ENCODE peak calls at places on chromosomes 1 and 21, in four cellular contexts. One of them, this sample, is unnamed.

GRCh38 chr1:47424336-47424982 is 8.4 kb downstream of the FOXE3 start:
- DNase-seq in K562: peak
- DNase-seq in A549: peak
- DNase-seq in H1: no peak
- DNase-seq in this sample: peak

GRCh38 chr1:185972096-185972875 is 238.1 kb downstream of the HMCN1 start:
- DNase-seq in K562: no peak
- DNase-seq in H1: no peak
- DNase-seq in A549: no peak
- DNase-seq in this sample: peak

GRCh38 chr1:92065042-92065441 is 10.2 kb downstream of the SETSIP start:
- DNase-seq in H1: no peak
- DNase-seq in K562: no peak
- DNase-seq in A549: no peak
- DNase-seq in this sample: no peak

GRCh38 chr1:186722711-186723309 is 42.6 kb upstream of the PTGS2 start:
- DNase-seq in K562: peak
- DNase-seq in H1: no peak
- DNase-seq in A549: peak
- DNase-seq in this sample: peak

GRCh38 chr1:110630770-110631663 is 24.9 kb upstream of the KCNA2 start:
- DNase-seq in A549: peak
- DNase-seq in K562: peak
- DNase-seq in H1: peak
- DNase-seq in this sample: peak

GRCh38 chr1:204070895-204071294 is 2.0 kb upstream of the SOX13 start:
- DNase-seq in K562: no peak
- DNase-seq in H1: no peak
- DNase-seq in A549: no peak
- DNase-seq in this sample: no peak

GRCh38 chr21:37700641-37701202 is 215.5 kb downstream of the KCNJ6 start:
- DNase-seq in H1: peak
- DNase-seq in A549: peak
- DNase-seq in K562: peak
- DNase-seq in this sample: peak

GRCh38 chr1:70628973-70629372 is 217.9 kb downstream of the CTH start:
- DNase-seq in H1: no peak
- DNase-seq in K562: no peak
- DNase-seq in A549: no peak
- DNase-seq in this sample: no peak

GRCh38 chr1:200437556-200438203 is 27.8 kb upstream of the ZNF281 start:
- DNase-seq in H1: no peak
- DNase-seq in A549: no peak
- DNase-seq in K562: no peak
- DNase-seq in this sample: peak

GRCh38 chr1:174696026-174696821 is 248.5 kb downstream of the GPR52 start:
- DNase-seq in H1: no peak
- DNase-seq in K562: no peak
- DNase-seq in A549: no peak
- DNase-seq in this sample: no peak

GRCh38 chr1:176469450-176469985 is 6.5 kb downstream of the PAPPA2 start:
- DNase-seq in A549: no peak
- DNase-seq in K562: no peak
- DNase-seq in H1: no peak
- DNase-seq in this sample: peak

GRCh38 chr1:46166521-46167462 is 8.1 kb upstream of the TSPAN1 start:
- DNase-seq in H1: no peak
- DNase-seq in A549: no peak
- DNase-seq in K562: no peak
- DNase-seq in this sample: no peak

GRCh38 chr1:62912028-62912638 is 128.2 kb downstream of the ATG4C start:
- DNase-seq in H1: no peak
- DNase-seq in K562: peak
- DNase-seq in A549: peak
- DNase-seq in this sample: peak

GRCh38 chr1:181482521-181483083 is 715 bp upstream of the CACNA1E start:
- DNase-seq in K562: peak
- DNase-seq in H1: no peak
- DNase-seq in A549: no peak
- DNase-seq in this sample: peak

GRCh38 chr1:32783851-32784250 is 33.3 kb downstream of the YARS1 start:
- DNase-seq in H1: no peak
- DNase-seq in A549: no peak
- DNase-seq in K562: no peak
- DNase-seq in this sample: no peak

GRCh38 chr1:32782086-32782485 is 35.1 kb downstream of the YARS1 start:
- DNase-seq in K562: no peak
- DNase-seq in A549: no peak
- DNase-seq in H1: no peak
- DNase-seq in this sample: no peak

GRCh38 chr1:32779242-32779641 is 37.9 kb downstream of the YARS1 start:
- DNase-seq in H1: no peak
- DNase-seq in A549: no peak
- DNase-seq in K562: no peak
- DNase-seq in this sample: no peak

GRCh38 chr1:32780005-32780404 is 37.2 kb downstream of the YARS1 start:
- DNase-seq in H1: no peak
- DNase-seq in A549: no peak
- DNase-seq in K562: no peak
- DNase-seq in this sample: no peak

DNA sequence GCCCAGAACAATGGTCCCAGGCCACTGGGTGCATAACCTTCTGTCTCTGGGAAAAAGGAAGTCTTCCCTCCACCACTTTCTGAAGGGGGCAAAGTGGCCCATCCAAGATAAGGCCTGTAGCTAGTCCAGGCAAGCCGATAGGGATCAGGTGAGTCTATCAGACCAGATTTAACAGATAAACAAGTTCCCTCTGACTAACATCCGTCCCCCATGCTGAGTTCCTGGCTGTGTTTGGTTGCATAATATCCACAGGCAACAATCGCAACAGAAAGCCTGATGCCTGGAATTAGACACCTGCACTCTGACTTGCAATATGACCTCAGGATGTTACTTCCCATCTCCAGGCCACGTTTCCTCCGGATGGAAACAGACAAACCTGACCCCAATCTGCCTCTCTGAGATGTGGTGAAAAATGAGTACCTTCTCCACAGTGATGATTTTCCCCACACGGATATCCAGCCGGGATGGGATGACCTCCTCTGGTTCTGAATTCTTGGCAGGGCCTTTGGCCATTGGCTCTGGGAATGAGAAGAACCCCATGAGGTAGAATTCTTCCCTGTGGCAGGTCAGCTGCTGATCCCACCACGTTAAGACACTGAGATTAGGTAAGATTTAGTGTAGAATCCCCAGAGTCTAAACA is 36.4 kb downstream of the YARS1 start:
- DNase-seq in A549: no peak
- DNase-seq in H1: no peak
- DNase-seq in K562: no peak
- DNase-seq in this sample: no peak
- TF ChIP-seq RAD21 in A549: no peak
- TF ChIP-seq RAD21 in H1: no peak
- TF ChIP-seq RAD21 in K562: no peak
- TF ChIP-seq RAD21 in this sample: no peak

DNA sequence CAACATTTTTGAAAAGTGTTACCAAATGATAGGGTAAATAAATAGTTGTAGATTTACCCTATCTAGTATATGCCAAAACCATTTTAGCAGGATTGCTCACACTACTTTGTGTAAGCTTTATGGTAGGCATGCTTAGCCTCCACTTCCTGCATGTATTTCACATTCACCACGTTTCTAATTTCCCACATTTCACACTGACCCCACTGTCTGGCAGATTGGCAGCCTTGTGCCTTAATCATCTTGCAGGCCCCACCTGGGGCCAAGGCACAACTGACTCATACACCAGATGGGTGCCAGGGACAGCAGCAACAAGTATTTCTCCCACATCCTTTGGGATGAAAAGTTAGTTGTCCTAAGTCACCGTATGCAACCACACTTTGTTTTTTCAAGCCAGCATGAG is 21.2 kb upstream of the CENPF start:
- DNase-seq in H1: no peak
- DNase-seq in A549: peak
- DNase-seq in K562: no peak
- DNase-seq in this sample: peak
- TF ChIP-seq MAFK in H1: no peak
- TF ChIP-seq MAFK in A549: no peak
- TF ChIP-seq MAFK in K562: no peak
- TF ChIP-seq MAFK in this sample: no peak

GRCh38 chr1:145872421-145872891 is 13.2 kb downstream of the ANKRD35 start:
- DNase-seq in A549: no peak
- DNase-seq in K562: no peak
- DNase-seq in H1: no peak
- DNase-seq in this sample: peak
- TF ChIP-seq RAD21 in A549: no peak
- TF ChIP-seq RAD21 in K562: no peak
- TF ChIP-seq RAD21 in H1: no peak
- TF ChIP-seq RAD21 in this sample: no peak

GRCh38 chr1:37655274-37655673 is 20.6 kb upstream of the RSPO1 start:
- DNase-seq in H1: no peak
- DNase-seq in A549: no peak
- DNase-seq in K562: no peak
- DNase-seq in this sample: no peak
- TF ChIP-seq MAFK in H1: no peak
- TF ChIP-seq MAFK in A549: no peak
- TF ChIP-seq MAFK in K562: no peak
- TF ChIP-seq MAFK in this sample: no peak

GRCh38 chr1:6354659-6355317 is 38.8 kb downstream of the ACOT7 start:
- DNase-seq in H1: no peak
- DNase-seq in A549: no peak
- DNase-seq in K562: no peak
- DNase-seq in this sample: no peak
- TF ChIP-seq RAD21 in H1: no peak
- TF ChIP-seq RAD21 in A549: no peak
- TF ChIP-seq RAD21 in K562: no peak
- TF ChIP-seq RAD21 in this sample: no peak

GRCh38 chr1:234710381-234710780 is 100.4 kb upstream of the IRF2BP2 start:
- DNase-seq in H1: no peak
- DNase-seq in A549: no peak
- DNase-seq in K562: peak
- DNase-seq in this sample: no peak

GRCh38 chr1:234706199-234706598 is 96.2 kb upstream of the IRF2BP2 start:
- DNase-seq in K562: no peak
- DNase-seq in H1: no peak
- DNase-seq in A549: no peak
- DNase-seq in this sample: no peak

GRCh38 chr1:234709473-234710279 is 99.7 kb upstream of the IRF2BP2 start:
- DNase-seq in H1: no peak
- DNase-seq in A549: no peak
- DNase-seq in K562: no peak
- DNase-seq in this sample: no peak

GRCh38 chr1:234708700-234709395 is 98.9 kb upstream of the IRF2BP2 start:
- DNase-seq in H1: no peak
- DNase-seq in K562: no peak
- DNase-seq in A549: no peak
- DNase-seq in this sample: no peak

DNA sequence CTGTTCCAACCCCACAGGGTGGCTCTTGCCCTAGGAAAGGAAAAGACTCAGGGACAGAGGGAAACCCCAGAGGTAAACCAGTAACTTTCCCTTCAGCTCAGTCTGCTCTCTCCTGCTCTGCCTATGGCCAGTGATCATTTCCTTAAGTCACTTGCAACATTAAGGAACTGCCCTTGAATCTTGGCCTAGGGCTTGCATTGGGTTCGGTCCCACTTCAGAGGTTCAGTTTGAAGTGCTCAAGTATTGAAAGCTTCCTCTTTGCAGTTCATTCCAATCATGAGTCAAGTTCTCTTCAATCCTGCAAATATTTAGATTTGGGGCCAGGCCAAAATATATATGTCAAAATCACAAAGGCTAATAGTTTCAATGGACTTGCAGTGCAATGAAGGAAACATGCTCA is 97.7 kb upstream of the IRF2BP2 start:
- DNase-seq in K562: no peak
- DNase-seq in H1: no peak
- DNase-seq in A549: no peak
- DNase-seq in this sample: peak
- TF ChIP-seq MAFK in K562: no peak
- TF ChIP-seq MAFK in H1: no peak
- TF ChIP-seq MAFK in A549: no peak
- TF ChIP-seq MAFK in this sample: no peak

GRCh38 chr21:42471716-42472330 is 24.2 kb downstream of the RSPH1 start:
- DNase-seq in H1: no peak
- DNase-seq in A549: no peak
- DNase-seq in K562: no peak
- DNase-seq in this sample: no peak
- TF ChIP-seq RAD21 in H1: no peak
- TF ChIP-seq RAD21 in A549: no peak
- TF ChIP-seq RAD21 in K562: no peak
- TF ChIP-seq RAD21 in this sample: no peak

GRCh38 chr1:3068400-3069361 is at the start of gene PRDM16:
- DNase-seq in K562: no peak
- DNase-seq in A549: peak
- DNase-seq in H1: no peak
- DNase-seq in this sample: peak
- TF ChIP-seq MAFK in K562: no peak
- TF ChIP-seq MAFK in A549: no peak
- TF ChIP-seq MAFK in H1: no peak
- TF ChIP-seq MAFK in this sample: no peak

GRCh38 chr1:162905174-162905573 is 44.2 kb upstream of the CCDC190 start:
- DNase-seq in K562: no peak
- DNase-seq in A549: no peak
- DNase-seq in H1: no peak
- DNase-seq in this sample: no peak

GRCh38 chr1:162904579-162904978 is 43.6 kb upstream of the CCDC190 start:
- DNase-seq in K562: no peak
- DNase-seq in A549: no peak
- DNase-seq in H1: no peak
- DNase-seq in this sample: no peak

GRCh38 chr1:162905759-162906158 is 44.8 kb upstream of the CCDC190 start:
- DNase-seq in K562: no peak
- DNase-seq in A549: no peak
- DNase-seq in H1: no peak
- DNase-seq in this sample: peak

GRCh38 chr1:162908236-162908635 is 47.3 kb upstream of the CCDC190 start:
- DNase-seq in K562: no peak
- DNase-seq in H1: no peak
- DNase-seq in A549: no peak
- DNase-seq in this sample: no peak

GRCh38 chr1:162906485-162906884 is 45.5 kb upstream of the CCDC190 start:
- DNase-seq in A549: no peak
- DNase-seq in K562: no peak
- DNase-seq in H1: no peak
- DNase-seq in this sample: no peak
- TF ChIP-seq RAD21 in A549: no peak
- TF ChIP-seq RAD21 in K562: no peak
- TF ChIP-seq RAD21 in H1: no peak
- TF ChIP-seq RAD21 in this sample: no peak